ENCODE peak calls at places on chromosome 12, in five cellular contexts. B is Calu3, V is prostate gland, G is neural progenitor cell, M is progenitor cell of endocrine pancreas. C is an unnamed sample.

GRCh38 chr12:64678248-64678647 is 68.0 kb downstream of the RASSF3 start:
- DNase-seq in B (peak), V (no peak), G (no peak), M (no peak), C (no peak)

GRCh38 chr12:24483732-24484131 is 465.2 kb downstream of the BCAT1 start:
- DNase-seq in B (no peak), V (no peak), G (no peak), M (no peak), C (no peak)

GRCh38 chr12:104793280-104793679 is 164.8 kb downstream of the SLC41A2 start:
- DNase-seq in B (no peak), V (no peak), G (no peak), M (no peak), C (no peak)

GRCh38 chr12:53190108-53190729 is 9.5 kb upstream of the CSAD start:
- DNase-seq in B (peak), V (peak), G (peak), M (peak), C (peak)

GRCh38 chr12:4395818-4396217 is 16.3 kb upstream of the FGF23 start:
- DNase-seq in B (no peak), V (no peak), G (no peak), M (no peak), C (no peak)

GRCh38 chr12:20006856-20007255 is 361.5 kb upstream of the PDE3A start:
- DNase-seq in B (no peak), V (no peak), G (no peak), M (no peak), C (no peak)

GRCh38 chr12:116734156-116734768 is 3.6 kb downstream of the SPRING1 start:
- DNase-seq in B (no peak), V (no peak), G (no peak), M (no peak), C (no peak)

GRCh38 chr12:65556676-65557424 is 267.4 kb upstream of the HMGA2 start:
- DNase-seq in B (peak), V (peak), G (peak), M (peak), C (peak)

GRCh38 chr12:65152012-65152411 is 17.4 kb upstream of the LEMD3 start:
- DNase-seq in B (no peak), V (no peak), G (no peak), M (no peak), C (no peak)

GRCh38 chr12:124388679-124389536 is 94.0 kb downstream of the RFLNA start:
- DNase-seq in B (no peak), V (peak), G (peak), M (peak), C (peak)

GRCh38 chr12:122174155-122174845 is at the start of gene IL31:
- DNase-seq in B (no peak), V (no peak), G (no peak), M (no peak), C (peak)

GRCh38 chr12:105573574-105573973 is 243.1 kb downstream of the C12orf75 start:
- DNase-seq in B (no peak), V (no peak), G (no peak), M (no peak), C (no peak)

DNA sequence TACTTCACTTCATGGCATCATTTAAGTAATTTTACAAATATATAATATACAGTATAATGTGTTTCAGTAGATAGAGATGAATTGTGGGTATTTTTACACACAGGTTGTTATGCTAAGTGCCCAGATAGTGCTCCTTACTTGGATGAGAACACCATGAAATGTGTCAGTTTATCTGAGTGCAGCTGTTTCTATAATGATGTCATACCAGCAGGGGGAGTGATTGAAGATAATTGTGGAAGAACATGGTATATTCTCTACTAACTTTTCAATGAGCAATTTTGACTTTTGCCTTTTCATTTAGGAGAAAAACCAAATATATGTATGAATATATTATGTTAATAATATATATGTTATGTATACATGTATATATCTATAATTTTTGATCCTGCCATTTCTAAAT is 221.6 kb downstream of the LRRK2 start:
- DNase-seq in B (peak), V (no peak), G (peak), M (no peak), C (no peak)
- TF ChIP-seq CTCF in B (no peak), V (no peak), G (peak), M (peak), C (peak)

GRCh38 chr12:30822385-30823139 is 67.8 kb upstream of the CAPRIN2 start:
- DNase-seq in B (peak), V (no peak), G (peak), M (peak), C (peak)

GRCh38 chr12:30823764-30824163 is 69.0 kb upstream of the CAPRIN2 start:
- DNase-seq in B (no peak), V (no peak), G (no peak), M (no peak), C (no peak)

GRCh38 chr12:30825341-30825740 is 70.6 kb upstream of the CAPRIN2 start:
- DNase-seq in B (no peak), V (no peak), G (no peak), M (no peak), C (no peak)

GRCh38 chr12:30824311-30824710 is 69.6 kb upstream of the CAPRIN2 start:
- DNase-seq in B (no peak), V (no peak), G (no peak), M (no peak), C (no peak)

DNA sequence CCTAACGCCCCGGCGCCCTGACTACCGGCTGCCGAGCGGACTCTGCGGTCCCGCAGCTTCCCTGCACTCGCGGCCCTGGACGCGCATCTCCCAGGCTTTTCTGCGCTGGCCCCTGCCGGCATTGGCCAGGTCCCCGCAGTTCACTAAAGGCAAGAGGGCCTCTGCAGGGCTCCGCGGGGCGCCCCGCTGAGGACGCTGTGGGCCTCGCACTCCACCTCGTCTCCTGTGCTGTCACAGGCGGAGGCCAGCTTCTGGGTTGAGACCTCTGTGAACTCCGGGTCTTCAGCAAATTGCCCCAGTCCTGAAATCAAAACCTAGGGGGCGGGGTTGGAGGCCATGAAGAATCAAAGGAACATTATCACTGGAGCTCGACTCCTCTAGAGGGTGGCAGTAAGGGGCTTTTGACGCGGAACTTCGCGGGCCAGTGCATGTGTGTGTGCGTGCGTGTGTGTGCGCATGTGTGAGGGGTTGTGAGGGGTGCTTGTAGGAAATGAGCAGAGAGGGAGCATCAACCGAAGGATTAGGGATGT is 68.5 kb upstream of the CAPRIN2 start:
- DNase-seq in B (no peak), V (no peak), G (peak), M (peak), C (peak)
- TF ChIP-seq CTCF in B (no peak), V (no peak), G (peak), M (peak), C (peak)

GRCh38 chr12:92928962-92929915 is at the start of gene EEA1:
- DNase-seq in B (peak), V (peak), G (peak), M (peak), C (peak)
- TF ChIP-seq CTCF in B (no peak), V (peak), G (no peak), M (peak), C (no peak)

GRCh38 chr12:28814246-28814645 is 334.8 kb upstream of the FAR2 start:
- DNase-seq in B (no peak), V (no peak), G (no peak), M (no peak), C (no peak)

GRCh38 chr12:28807535-28807934 is 341.5 kb upstream of the FAR2 start:
- DNase-seq in B (no peak), V (no peak), G (no peak), M (no peak), C (no peak)

DNA sequence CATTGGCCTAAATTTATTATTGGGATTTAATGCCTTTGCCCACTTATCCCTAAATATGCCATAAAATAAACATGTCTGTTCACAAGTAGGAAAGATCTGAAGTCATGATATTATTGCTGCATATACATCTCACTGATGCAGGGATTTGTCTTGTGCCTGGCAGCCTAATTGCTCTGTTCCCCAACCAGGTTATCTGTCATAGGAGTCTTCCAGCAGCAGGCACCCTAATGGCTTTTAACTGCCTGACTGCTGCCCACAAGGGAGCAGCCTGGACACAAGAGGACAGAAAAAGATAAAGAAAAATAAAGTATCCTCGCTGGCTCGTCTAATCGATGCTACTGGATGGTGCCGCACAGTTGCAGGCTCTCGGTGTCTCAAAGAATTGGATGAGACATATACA is 337.6 kb upstream of the FAR2 start:
- DNase-seq in B (no peak), V (no peak), G (no peak), M (no peak), C (no peak)
- TF ChIP-seq CTCF in B (no peak), V (no peak), G (no peak), M (no peak), C (no peak)

GRCh38 chr12:51860986-51861385 is 12.5 kb upstream of the FIGNL2 start:
- DNase-seq in B (no peak), V (no peak), G (no peak), M (no peak), C (no peak)
- TF ChIP-seq CTCF in B (no peak), V (no peak), G (no peak), M (no peak), C (no peak)

GRCh38 chr12:77728018-77728417 is 102.7 kb upstream of the NAV3 start:
- DNase-seq in B (no peak), V (no peak), G (no peak), M (no peak), C (no peak)

GRCh38 chr12:77727442-77728001 is 103.2 kb upstream of the NAV3 start:
- DNase-seq in B (no peak), V (no peak), G (no peak), M (no peak), C (no peak)

GRCh38 chr12:77725611-77726010 is 105.1 kb upstream of the NAV3 start:
- DNase-seq in B (no peak), V (no peak), G (no peak), M (no peak), C (no peak)

GRCh38 chr12:77723308-77723707 is 107.4 kb upstream of the NAV3 start:
- DNase-seq in B (no peak), V (peak), G (no peak), M (no peak), C (no peak)

GRCh38 chr12:77724367-77724957 is 106.2 kb upstream of the NAV3 start:
- DNase-seq in B (peak), V (no peak), G (peak), M (no peak), C (no peak)
- TF ChIP-seq CTCF in B (peak), V (peak), G (peak), M (peak), C (no peak)

DNA sequence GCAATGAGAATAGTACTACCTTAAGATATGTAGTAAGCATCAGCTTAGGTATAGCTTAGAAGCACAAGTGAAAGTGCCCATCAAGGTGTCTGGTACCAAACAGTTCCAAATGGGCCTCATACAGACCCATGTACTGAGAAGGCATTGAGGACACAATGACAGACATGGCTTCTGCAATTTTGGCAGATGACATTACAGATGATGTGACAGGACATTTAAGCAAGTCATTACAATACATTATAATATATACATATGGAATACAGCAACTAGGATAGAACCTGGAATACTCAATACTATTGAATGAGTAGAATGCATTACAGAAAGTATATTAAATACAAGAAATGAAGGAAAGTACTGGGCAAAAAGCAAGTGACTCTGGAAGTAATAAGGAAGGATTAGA is 256.4 kb downstream of the GXYLT1 start:
- DNase-seq in B (no peak), V (no peak), G (no peak), M (no peak), C (no peak)
- TF ChIP-seq CTCF in B (no peak), V (no peak), G (no peak), M (no peak), C (no peak)

GRCh38 chr12:121005346-121005815 is 10.9 kb downstream of the C12orf43 start:
- DNase-seq in B (peak), V (no peak), G (peak), M (peak), C (peak)
- TF ChIP-seq CTCF in B (peak), V (no peak), G (peak), M (peak), C (peak)

GRCh38 chr12:87363497-87364084 is 665.6 kb downstream of the C12orf50 start:
- DNase-seq in B (no peak), V (no peak), G (no peak), M (no peak), C (no peak)

GRCh38 chr12:87368259-87368658 is 660.9 kb downstream of the C12orf50 start:
- DNase-seq in B (no peak), V (no peak), G (no peak), M (no peak), C (no peak)

GRCh38 chr12:87369161-87369560 is 660.0 kb downstream of the C12orf50 start:
- DNase-seq in B (no peak), V (no peak), G (no peak), M (no peak), C (no peak)

DNA sequence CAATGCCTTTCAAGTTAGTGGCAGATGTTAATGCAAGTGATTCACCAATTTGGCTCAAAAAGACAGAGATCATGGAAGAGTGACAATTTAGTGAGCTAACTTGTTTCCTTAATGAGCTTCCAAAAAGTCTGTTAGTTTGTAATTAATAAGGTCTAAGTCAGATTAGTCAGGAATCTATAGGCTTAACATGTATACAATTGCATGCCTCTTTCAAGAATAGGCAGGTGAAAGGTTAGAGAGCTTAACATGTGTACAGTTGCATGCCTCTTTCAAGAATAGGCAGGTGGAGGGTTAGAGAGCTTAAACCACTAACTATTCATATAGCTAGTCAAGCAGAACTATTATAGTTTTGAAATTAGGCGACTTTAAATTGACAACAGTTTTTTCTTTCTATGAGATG is 663.8 kb downstream of the C12orf50 start:
- DNase-seq in B (no peak), V (no peak), G (no peak), M (no peak), C (no peak)
- TF ChIP-seq CTCF in B (no peak), V (no peak), G (no peak), M (no peak), C (no peak)